ENCODE peak calls at places on chromosomes 13 and 19, in seven cellular contexts. J is endodermal cell, I is fibroblast of pulmonary artery, S is fibroblast of lung, B is transverse colon, M is brain microvascular endothelial cell, D is OCI-LY7. N is an unnamed sample.
A peak's percentile ranks its signal among the peaks of the same experiment; 100 is the strongest.

GRCh38 chr13:89061821-89062220 is 1390.7 kb downstream of the SLITRK5 start:
- DNase-seq in B (peak; percentile 42), S (no peak), J (no peak), M (no peak), I (no peak), D (no peak), N (no peak)

GRCh38 chr13:40172149-40172591 is 494.3 kb downstream of the FOXO1 start:
- DNase-seq in S (no peak), B (no peak), M (no peak), D (no peak), I (no peak), J (peak; percentile 71), N (no peak)

GRCh38 chr13:24713022-24713421 is 32.8 kb downstream of the ATP12A start:
- DNase-seq in B (no peak), M (no peak), D (no peak), J (no peak), I (no peak), S (peak; percentile 24), N (no peak)

GRCh38 chr13:93635687-93636086 is 409.1 kb downstream of the GPC6 start:
- DNase-seq in S (peak; percentile 67), M (peak; percentile 16), J (no peak), B (no peak), I (peak; percentile 41), D (no peak), N (peak; percentile 89)

GRCh38 chr19:1852729-1853128 is 4.4 kb upstream of the REXO1 start:
- DNase-seq in M (no peak), B (no peak), D (no peak), S (no peak), J (no peak), I (no peak), N (no peak)

GRCh38 chr19:47438793-47439220 is 19.5 kb upstream of the MEIS3 start:
- DNase-seq in I (no peak), M (no peak), B (no peak), D (peak; percentile 27), S (no peak), J (peak; percentile 82), N (no peak)

GRCh38 chr13:45674908-45675307 is 27.2 kb upstream of the CBY2 start:
- DNase-seq in I (peak; percentile 68), M (peak; percentile 53), B (no peak), S (peak; percentile 99), D (no peak), J (no peak), N (peak; percentile 91)

GRCh38 chr13:41613984-41614581 is 156.7 kb downstream of the RGCC start:
- DNase-seq in M (peak; percentile 82), J (no peak), B (no peak), S (peak; percentile 95), I (peak; percentile 97), D (no peak), N (peak; percentile 96)

GRCh38 chr13:44046428-44046827 is 166.7 kb downstream of the LACC1 start:
- DNase-seq in I (no peak), B (no peak), M (no peak), S (no peak), J (no peak), D (no peak), N (no peak)

GRCh38 chr19:13859361-13859880 is 17.5 kb upstream of the NANOS3 start:
- DNase-seq in D (no peak), I (peak; percentile 50), S (peak; percentile 67), J (no peak), M (peak; percentile 41), B (no peak), N (peak; percentile 52)

GRCh38 chr13:51590966-51591627 is 6.8 kb downstream of the WDFY2 start:
- DNase-seq in J (no peak), S (peak; percentile 80), B (no peak), D (no peak), M (peak; percentile 80), I (peak; percentile 96), N (peak; percentile 99)

GRCh38 chr13:58085819-58086218 is 454.3 kb downstream of the PCDH17 start:
- DNase-seq in D (no peak), S (peak; percentile 81), I (peak; percentile 1), B (no peak), J (no peak), M (no peak), N (no peak)

GRCh38 chr13:109720758-109721184 is 65.6 kb downstream of the IRS2 start:
- DNase-seq in I (no peak), J (peak; percentile 7), D (no peak), B (no peak), M (no peak), S (no peak), N (no peak)

GRCh38 chr13:42720116-42720857 is 61.1 kb upstream of the FAM216B start:
- DNase-seq in J (no peak), M (peak; percentile 98), B (peak; percentile 55), D (no peak), I (peak; percentile 100), S (peak; percentile 95), N (peak; percentile 95)

GRCh38 chr13:32737111-32737571 is 150.9 kb downstream of the PDS5B start:
- DNase-seq in B (no peak), M (no peak), S (peak; percentile 23), D (peak; percentile 22), J (no peak), I (peak; percentile 21), N (peak; percentile 16)

GRCh38 chr19:1248454-1249297 is at the start of gene MIDN:
- DNase-seq in S (peak; percentile 86), M (peak; percentile 73), J (peak; percentile 95), D (peak; percentile 82), B (peak; percentile 88), I (peak; percentile 93), N (peak; percentile 91)

DNA sequence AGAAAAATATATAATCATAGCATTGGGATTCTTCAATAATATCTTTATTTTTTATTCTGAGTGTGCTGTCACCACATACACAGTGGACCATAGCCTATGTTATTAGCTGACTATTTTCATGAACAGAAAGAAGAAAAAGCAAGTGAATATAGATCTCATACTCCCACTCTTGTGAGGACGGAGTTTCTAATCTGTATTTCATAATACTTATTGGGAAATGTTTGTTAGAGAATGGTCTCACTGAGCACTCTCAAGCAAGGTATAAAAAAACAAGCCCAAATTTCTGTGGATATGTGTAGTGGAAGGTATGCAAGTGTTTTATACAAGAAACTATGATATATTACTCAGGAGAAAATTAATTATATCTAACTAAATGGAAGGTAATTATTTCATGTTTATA is 1218.1 kb downstream of the SLITRK1 start:
- DNase-seq in J (no peak), S (no peak), I (peak; percentile 53), B (no peak), D (no peak), M (no peak), N (no peak)
- TF ChIP-seq CTCF in J (no peak), S (no peak), I (no peak), B (no peak), D (no peak), M (no peak), N (no peak)

GRCh38 chr19:36392916-36393673 is 14.1 kb upstream of the ZFP14 start:
- DNase-seq in B (no peak), M (no peak), D (no peak), S (no peak), J (no peak), I (no peak), N (no peak)
- H3K4me3 ChIP-seq in B (no peak overlapping the region), M (no peak overlapping the region), D (no peak overlapping the region), S (no peak overlapping the region), J (peak overlapping the region; percentile 59), I (no peak overlapping the region), N (no peak overlapping the region)

GRCh38 chr13:70333752-70334151 is 225.5 kb upstream of the KLHL1 start:
- DNase-seq in B (no peak), I (no peak), J (no peak), S (no peak), D (no peak), M (no peak), N (no peak)

GRCh38 chr13:70338608-70339007 is 230.4 kb upstream of the KLHL1 start:
- DNase-seq in D (no peak), J (no peak), B (no peak), M (no peak), I (no peak), S (no peak), N (no peak)

GRCh38 chr13:70339738-70340137 is 231.5 kb upstream of the KLHL1 start:
- DNase-seq in M (peak; percentile 6), I (no peak), J (peak; percentile 81), D (peak; percentile 1), S (no peak), B (no peak), N (no peak)
- TF ChIP-seq CTCF in M (peak; percentile 67), I (no peak), J (peak; percentile 88), D (peak; percentile 70), S (no peak), B (peak; percentile 50), N (no peak)

GRCh38 chr19:18013210-18013609 is 5.2 kb downstream of the ARRDC2 start:
- DNase-seq in M (no peak), J (no peak), D (no peak), B (no peak), I (no peak), S (no peak), N (no peak)

GRCh38 chr19:18010149-18010548 is 2.2 kb downstream of the ARRDC2 start:
- DNase-seq in D (no peak), J (no peak), B (no peak), S (no peak), M (no peak), I (no peak), N (no peak)

GRCh38 chr19:18017275-18018083 is 9.5 kb downstream of the ARRDC2 start:
- DNase-seq in S (no peak), D (no peak), I (no peak), B (no peak), J (no peak), M (no peak), N (no peak)

GRCh38 chr19:18014197-18014596 is 6.2 kb downstream of the ARRDC2 start:
- DNase-seq in M (no peak), B (no peak), I (no peak), S (no peak), J (no peak), D (no peak), N (no peak)

GRCh38 chr19:18013621-18014111 is 5.7 kb downstream of the ARRDC2 start:
- DNase-seq in M (no peak), J (no peak), S (no peak), I (no peak), B (no peak), D (no peak), N (no peak)
- H3K4me3 ChIP-seq in M (no peak overlapping the region), J (no peak overlapping the region), S (no peak overlapping the region), I (no peak overlapping the region), B (no peak overlapping the region), D (no peak overlapping the region), N (no peak overlapping the region)

GRCh38 chr13:64154514-64154913 is 2738.9 kb upstream of the PCDH20 start:
- DNase-seq in S (peak; percentile 34), B (no peak), D (no peak), M (no peak), J (no peak), I (peak; percentile 55), N (peak; percentile 28)
- TF ChIP-seq CTCF in S (no peak), B (no peak), D (no peak), M (no peak), J (peak; percentile 67), I (peak; percentile 45), N (peak; percentile 48)

N was measured in AG10803.